ENCODE peak calls at places on chromosomes 2 and 18, in six cellular contexts. O, Q, I, J, G and F are unnamed samples.

GRCh38 chr2:166376488-166376828 is 714 bp upstream of the SCN9A start:
- DNase-seq in I (no peak), Q (no peak), G (no peak), O (no peak), J (no peak), F (no peak)

GRCh38 chr18:32907656-32908441 is 135.0 kb upstream of the KLHL14 start:
- DNase-seq in O (no peak), I (no peak), Q (no peak), J (no peak), G (no peak), F (no peak)

GRCh38 chr2:29829841-29830240 is 91.5 kb downstream of the ALK start:
- DNase-seq in Q (no peak), G (no peak), O (no peak), I (no peak), J (no peak), F (no peak)

GRCh38 chr2:126389446-126389845 is 266.5 kb upstream of the GYPC start:
- DNase-seq in Q (no peak), G (no peak), J (no peak), I (no peak), O (no peak), F (no peak)

GRCh38 chr2:35409762-35410161 is 945.8 kb upstream of the CRIM1 start:
- DNase-seq in O (peak), Q (no peak), J (no peak), G (no peak), I (no peak), F (no peak)

GRCh38 chr2:44100351-44100750 is 68.3 kb upstream of the PPM1B start:
- DNase-seq in I (peak), Q (no peak), G (no peak), O (no peak), J (no peak), F (peak)

GRCh38 chr2:30338475-30338874 is 107.1 kb downstream of the LBH start:
- DNase-seq in G (no peak), J (no peak), O (no peak), I (no peak), Q (no peak), F (no peak)

GRCh38 chr2:88451647-88452150 is 794 bp downstream of the FOXI3 start:
- DNase-seq in J (peak), I (no peak), G (peak), O (peak), Q (peak), F (no peak)

GRCh38 chr2:215921884-215922283 is 91.5 kb downstream of the MREG start:
- DNase-seq in Q (no peak), J (no peak), I (peak), O (peak), G (no peak), F (peak)

GRCh38 chr2:23719721-23720120 is 207.2 kb downstream of the ATAD2B start:
- DNase-seq in G (no peak), O (no peak), Q (no peak), J (no peak), I (no peak), F (no peak)

GRCh38 chr2:109467701-109468100 is 146.1 kb downstream of the SEPTIN10 start:
- DNase-seq in Q (no peak), I (no peak), O (no peak), J (no peak), G (no peak), F (no peak)

GRCh38 chr18:61703508-61703907 is 189.3 kb downstream of the RNF152 start:
- DNase-seq in G (no peak), O (no peak), I (peak), Q (no peak), J (no peak), F (peak)

GRCh38 chr18:41604964-41605363 is 350.1 kb upstream of the PIK3C3 start:
- DNase-seq in G (no peak), I (no peak), J (no peak), Q (no peak), O (no peak), F (no peak)

GRCh38 chr18:23825496-23825895 is 136.2 kb downstream of the LAMA3 start:
- DNase-seq in Q (no peak), O (no peak), G (no peak), I (no peak), J (no peak), F (no peak)

GRCh38 chr2:31446848-31447247 is 32.3 kb upstream of the XDH start:
- DNase-seq in Q (no peak), I (peak), J (no peak), O (no peak), G (no peak), F (no peak)

GRCh38 chr2:43184339-43184895 is 42.0 kb downstream of the ZFP36L2 start:
- DNase-seq in G (no peak), J (no peak), Q (no peak), I (peak), O (no peak), F (peak)

GRCh38 chr2:201353116-201353515 is 4.0 kb downstream of the FLACC1 start:
- DNase-seq in Q (no peak), I (peak), J (no peak), O (no peak), G (no peak), F (no peak)
- H3K18ac ChIP-seq in Q (no peak), I (no peak), J (no peak), O (no peak), G (no peak), F (no peak)

GRCh38 chr2:46393865-46394264 is 85.5 kb upstream of the TMEM247 start:
- DNase-seq in I (no peak), G (peak), O (no peak), Q (no peak), J (no peak), F (no peak)

GRCh38 chr2:46394649-46395510 is 84.5 kb upstream of the TMEM247 start:
- DNase-seq in G (peak), J (no peak), O (no peak), Q (no peak), I (no peak), F (no peak)

GRCh38 chr2:46393352-46393820 is 86.0 kb upstream of the TMEM247 start:
- DNase-seq in G (peak), O (no peak), Q (no peak), J (no peak), I (no peak), F (no peak)

GRCh38 chr2:46390901-46391395 is 88.4 kb upstream of the TMEM247 start:
- DNase-seq in Q (no peak), J (no peak), G (peak), I (no peak), O (peak), F (no peak)

DNA sequence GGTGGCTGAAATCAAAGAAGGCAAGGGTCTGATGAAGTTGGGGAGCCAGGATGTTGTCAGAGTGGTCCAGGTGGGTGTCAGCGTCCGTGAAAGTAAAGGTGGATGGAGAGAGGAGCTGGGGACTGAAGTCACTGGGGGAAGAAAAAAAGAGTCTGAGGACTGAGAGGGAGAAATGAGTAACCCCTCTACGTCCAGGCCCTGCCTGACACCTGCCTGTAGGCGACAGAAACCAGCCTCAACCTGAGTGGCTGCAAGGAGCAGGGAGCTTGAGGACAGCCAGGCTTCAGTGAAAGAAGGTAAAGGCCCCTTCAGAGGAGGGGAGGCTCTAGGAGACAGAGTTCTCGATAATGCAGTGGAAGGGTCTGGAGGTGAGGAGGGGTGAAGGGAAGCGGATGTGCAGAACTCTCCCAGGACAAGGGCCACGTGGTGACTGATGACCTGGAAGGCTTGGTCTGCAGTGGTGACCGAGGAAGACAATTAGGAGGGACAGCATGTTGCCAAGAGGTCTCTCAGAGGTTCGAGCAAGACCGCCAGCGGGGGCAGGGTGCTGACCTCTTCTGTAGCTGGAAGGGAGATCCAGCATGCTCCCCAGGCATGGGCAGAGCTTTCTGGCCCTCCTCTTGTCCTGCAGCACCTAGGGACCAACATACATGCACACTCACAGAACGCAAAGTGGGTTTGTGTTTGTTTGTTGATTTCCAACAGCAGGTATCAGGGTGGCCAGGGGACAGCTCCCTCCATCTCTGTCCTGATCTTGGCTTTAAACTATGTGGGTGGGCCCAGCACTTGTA is 86.6 kb upstream of the TMEM247 start:
- DNase-seq in Q (no peak), O (no peak), G (peak), J (no peak), I (no peak), F (no peak)
- H2BK15ac ChIP-seq in Q (no peak), O (no peak), G (no peak), J (no peak), I (no peak), F (no peak)

DNA sequence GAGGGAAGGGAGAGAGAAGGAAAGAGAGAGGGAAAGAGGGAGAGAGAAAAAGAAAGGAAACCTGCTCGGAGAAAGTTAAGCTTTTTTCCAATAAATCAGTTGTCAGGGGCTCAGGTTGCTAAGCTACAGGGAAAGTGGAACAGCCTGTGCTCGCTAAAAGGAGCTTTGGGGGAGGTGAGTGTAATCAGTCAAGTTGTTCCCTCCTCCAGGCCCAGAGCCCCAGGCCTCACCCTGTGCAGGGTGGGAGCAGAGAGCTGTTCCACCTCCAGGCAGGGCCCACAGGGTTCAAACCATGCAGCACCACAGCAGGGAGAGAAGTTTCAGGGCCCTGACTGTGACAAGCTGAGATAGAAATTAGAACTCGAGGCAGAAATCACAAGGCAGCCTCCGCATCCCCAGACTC is 56.4 kb upstream of the PPP1CB start:
- DNase-seq in Q (no peak), G (no peak), I (no peak), J (no peak), O (peak), F (peak)
- H3K18ac ChIP-seq in Q (peak), G (peak), I (no peak), J (no peak), O (no peak), F (no peak)

DNA sequence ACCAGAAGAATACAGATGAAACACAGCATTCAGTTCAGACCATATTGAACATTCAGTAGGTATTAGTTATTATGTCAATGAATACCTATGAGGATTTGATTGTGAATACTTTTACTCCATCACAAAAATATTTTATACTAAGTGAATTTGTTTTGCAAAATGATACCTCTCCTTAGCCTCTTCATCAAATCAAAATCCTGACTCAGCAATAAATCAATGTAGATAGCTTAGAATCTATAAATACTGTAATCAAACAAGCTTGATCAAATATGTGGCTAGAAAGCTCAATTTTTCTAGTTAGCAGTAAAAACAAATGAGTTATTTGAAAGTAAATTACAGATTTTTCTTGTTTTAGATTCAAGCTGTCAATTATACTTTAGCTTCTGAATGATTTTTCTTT is 109.4 kb downstream of the PRELID3A start:
- DNase-seq in J (no peak), G (no peak), O (no peak), Q (no peak), I (no peak), F (no peak)
- H2BK15ac ChIP-seq in J (no peak), G (no peak), O (no peak), Q (no peak), I (no peak), F (no peak)

GRCh38 chr2:241548451-241548835 is 10.1 kb upstream of the BOK start:
- DNase-seq in O (no peak), G (no peak), I (no peak), Q (no peak), J (no peak), F (no peak)

GRCh38 chr2:241545113-241545512 is 13.4 kb upstream of the BOK start:
- DNase-seq in I (peak), G (no peak), O (no peak), J (no peak), Q (no peak), F (peak)

GRCh38 chr2:241545523-241546473 is 12.7 kb upstream of the BOK start:
- DNase-seq in G (no peak), O (no peak), J (no peak), Q (no peak), I (peak), F (no peak)

GRCh38 chr2:241547781-241548450 is 10.6 kb upstream of the BOK start:
- DNase-seq in O (no peak), G (peak), Q (no peak), I (no peak), J (no peak), F (no peak)

DNA sequence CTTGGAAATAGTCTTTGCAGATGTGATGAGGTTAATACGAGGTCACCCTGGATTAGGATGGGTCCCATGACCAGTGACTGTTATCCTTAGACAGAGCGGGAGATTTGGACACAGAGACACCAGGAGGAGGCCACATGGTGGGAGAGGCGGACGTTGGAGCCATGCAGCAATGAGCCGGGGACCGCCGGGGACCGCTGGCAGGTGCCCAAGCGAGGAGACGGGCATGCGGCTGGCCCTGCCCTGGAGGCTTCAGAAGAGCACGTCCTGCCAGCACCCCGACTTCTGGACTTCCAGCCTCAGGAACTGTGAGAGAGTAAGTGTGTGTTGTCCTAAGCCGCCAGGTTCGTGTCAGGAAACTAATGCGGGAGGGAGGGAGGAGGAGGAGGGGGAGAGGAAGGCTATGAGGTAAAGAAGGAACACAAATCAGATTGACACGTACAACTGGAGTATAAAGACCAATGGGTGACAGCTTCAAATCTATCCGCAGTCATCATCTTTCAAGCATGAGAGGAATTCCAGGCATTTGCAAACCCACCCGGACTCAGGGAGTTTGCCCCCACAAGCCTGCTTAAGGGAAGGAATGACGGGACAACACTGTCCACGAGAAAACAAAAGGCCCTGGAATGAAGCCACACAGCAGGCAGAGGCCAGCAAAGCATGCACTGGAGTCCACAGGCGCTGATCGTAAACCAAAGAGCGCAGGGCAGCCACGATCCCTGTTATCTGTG is 11.6 kb upstream of the BOK start:
- DNase-seq in I (peak), O (peak), J (no peak), Q (peak), G (peak), F (peak)
- H3K18ac ChIP-seq in I (peak), O (no peak), J (no peak), Q (peak), G (no peak), F (no peak)

GRCh38 chr2:57527685-57528084 is 518.9 kb upstream of the VRK2 start:
- DNase-seq in Q (no peak), G (no peak), J (no peak), O (no peak), I (no peak), F (no peak)

DNA sequence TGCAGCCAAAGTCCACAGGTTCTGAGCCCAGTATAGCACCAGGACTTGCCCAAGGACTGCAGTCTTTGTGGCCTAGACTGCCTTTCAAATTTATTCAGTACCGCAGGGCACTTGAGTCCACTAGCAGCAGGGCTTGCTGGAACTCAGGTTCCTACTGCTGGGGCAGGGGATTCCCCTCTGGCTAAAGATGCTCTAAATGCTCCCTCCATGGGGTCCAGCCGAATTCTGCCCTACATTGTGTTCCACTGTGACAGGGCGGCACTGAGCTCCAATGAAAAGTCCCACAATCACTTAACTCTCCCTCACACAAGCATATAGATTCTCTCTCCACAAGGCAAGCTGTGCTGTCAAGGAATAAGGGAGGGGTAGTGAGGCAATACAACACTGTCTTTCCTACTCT is 518.1 kb upstream of the VRK2 start:
- DNase-seq in I (no peak), O (no peak), J (no peak), G (no peak), Q (no peak), F (no peak)
- H2BK15ac ChIP-seq in I (no peak), O (no peak), J (no peak), G (no peak), Q (no peak), F (no peak)

GRCh38 chr18:7514796-7515440 is 52.2 kb upstream of the PTPRM start:
- DNase-seq in I (no peak), J (peak), O (peak), G (peak), Q (peak), F (no peak)
- H3K18ac ChIP-seq in I (no peak), J (no peak), O (peak), G (peak), Q (no peak), F (no peak)

DNA sequence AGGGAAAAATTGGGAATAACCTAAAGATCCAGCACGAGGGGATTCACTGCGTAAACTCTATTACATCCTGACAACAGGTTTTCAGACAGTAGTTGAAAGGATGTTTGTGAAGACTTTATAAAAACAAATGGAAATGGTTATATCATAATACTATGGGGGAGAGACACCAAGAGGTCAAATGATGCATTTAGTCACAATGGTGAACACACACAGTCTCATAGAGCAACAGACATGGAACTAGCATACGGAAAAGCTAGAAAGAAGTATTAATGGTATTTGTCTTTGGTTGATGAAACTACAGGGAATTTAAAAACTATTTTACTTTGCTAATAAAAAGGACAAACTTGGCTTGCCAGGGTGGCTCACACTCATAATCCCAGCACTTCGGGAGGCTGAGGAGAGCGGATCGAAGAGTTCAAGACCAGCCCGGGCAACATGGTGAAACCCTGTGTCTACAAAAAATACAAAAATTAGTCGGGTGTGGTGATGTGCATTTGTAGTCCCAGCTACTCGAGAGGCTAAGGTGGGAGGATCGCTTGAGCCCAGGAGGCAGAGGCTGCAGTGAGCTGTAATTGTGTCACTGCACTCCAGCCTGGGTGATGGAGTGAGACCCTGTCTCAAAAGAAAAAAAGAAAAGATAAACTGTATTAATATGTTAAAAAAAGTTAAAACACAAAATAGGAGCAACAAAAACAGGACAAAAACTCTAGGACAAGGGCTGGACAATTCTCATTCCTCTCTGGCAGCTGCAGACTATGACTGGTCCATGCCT is 94.8 kb downstream of the MYCN start:
- DNase-seq in J (no peak), I (no peak), G (no peak), Q (no peak), O (no peak), F (no peak)
- H2BK15ac ChIP-seq in J (peak), I (no peak), G (no peak), Q (no peak), O (no peak), F (no peak)

GRCh38 chr2:237591021-237591370 is 462 bp upstream of the RAB17 start:
- DNase-seq in I (no peak), J (peak), G (peak), Q (no peak), O (peak), F (no peak)

GRCh38 chr2:237588044-237588696 is 2.4 kb downstream of the RAB17 start:
- DNase-seq in J (no peak), O (no peak), I (no peak), G (no peak), Q (no peak), F (no peak)

GRCh38 chr2:237591379-237591881 is 896 bp upstream of the RAB17 start:
- DNase-seq in G (no peak), O (no peak), I (no peak), J (no peak), Q (no peak), F (no peak)

GRCh38 chr2:237592425-237592980 is 2.0 kb upstream of the RAB17 start:
- DNase-seq in O (no peak), Q (no peak), G (no peak), J (no peak), I (no peak), F (no peak)

GRCh38 chr2:237590272-237591020 is at the start of gene RAB17:
- DNase-seq in G (peak), I (peak), O (peak), J (no peak), Q (no peak), F (peak)
- H3K18ac ChIP-seq in G (peak), I (no peak), O (peak), J (peak), Q (no peak), F (no peak)